ENCODE peak calls at places on chromosomes 2 and 18, in four cellular contexts. One of them, this sample, is unnamed.

GRCh38 chr2:216013080-216013909 is at the start of gene MREG:
- DNase-seq in HuH-7.5: peak; percentile 63
- DNase-seq in GM23338: peak; percentile 96
- DNase-seq in fibroblast of the aortic adventitia: peak; percentile 68
- DNase-seq in this sample: peak; percentile 96

GRCh38 chr2:105797298-105797819 is 52.6 kb downstream of the NCK2 start:
- DNase-seq in HuH-7.5: no peak
- DNase-seq in GM23338: no peak
- DNase-seq in fibroblast of the aortic adventitia: peak; percentile 31
- DNase-seq in this sample: no peak

GRCh38 chr2:176098366-176099158 is 1.0 kb upstream of the HOXD12 start:
- DNase-seq in HuH-7.5: no peak
- DNase-seq in GM23338: peak; percentile 66
- DNase-seq in fibroblast of the aortic adventitia: no peak
- DNase-seq in this sample: peak; percentile 81

GRCh38 chr2:27871805-27872204 is 18.4 kb downstream of the RBKS start:
- DNase-seq in HuH-7.5: no peak
- DNase-seq in GM23338: peak; percentile 2
- DNase-seq in fibroblast of the aortic adventitia: no peak
- DNase-seq in this sample: no peak

GRCh38 chr18:48220146-48220499 is 189.1 kb downstream of the ZBTB7C start:
- DNase-seq in HuH-7.5: no peak
- DNase-seq in GM23338: no peak
- DNase-seq in fibroblast of the aortic adventitia: no peak
- DNase-seq in this sample: no peak

GRCh38 chr2:134918518-134919359 is at the start of gene CCNT2:
- DNase-seq in HuH-7.5: peak; percentile 87
- DNase-seq in GM23338: peak; percentile 99
- DNase-seq in fibroblast of the aortic adventitia: peak; percentile 99
- DNase-seq in this sample: peak; percentile 100

GRCh38 chr2:46171441-46171953 is 125.7 kb upstream of the EPAS1 start:
- DNase-seq in HuH-7.5: no peak
- DNase-seq in GM23338: no peak
- DNase-seq in fibroblast of the aortic adventitia: peak; percentile 81
- DNase-seq in this sample: peak; percentile 65

GRCh38 chr2:218307415-218308090 is 15.2 kb upstream of the TMBIM1 start:
- DNase-seq in HuH-7.5: no peak
- DNase-seq in GM23338: no peak
- DNase-seq in fibroblast of the aortic adventitia: no peak
- DNase-seq in this sample: no peak

GRCh38 chr2:126858013-126858412 is 40.7 kb upstream of the TEX51 start:
- DNase-seq in HuH-7.5: no peak
- DNase-seq in GM23338: no peak
- DNase-seq in fibroblast of the aortic adventitia: no peak
- DNase-seq in this sample: no peak

GRCh38 chr2:168798076-168798887 is 4.2 kb upstream of the NOSTRIN start:
- DNase-seq in HuH-7.5: no peak
- DNase-seq in GM23338: peak; percentile 75
- DNase-seq in fibroblast of the aortic adventitia: no peak
- DNase-seq in this sample: peak; percentile 51

GRCh38 chr18:9987931-9988330 is 74.1 kb downstream of the VAPA start:
- DNase-seq in HuH-7.5: peak; percentile 20
- DNase-seq in GM23338: no peak
- DNase-seq in fibroblast of the aortic adventitia: no peak
- DNase-seq in this sample: peak; percentile 36

GRCh38 chr2:42127425-42128424 is 41.4 kb upstream of the EML4 start:
- DNase-seq in HuH-7.5: no peak
- DNase-seq in GM23338: no peak
- DNase-seq in fibroblast of the aortic adventitia: no peak
- DNase-seq in this sample: no peak

GRCh38 chr18:12420831-12421421 is 13.2 kb downstream of the PRELID3A start:
- DNase-seq in HuH-7.5: peak; percentile 72
- DNase-seq in GM23338: peak; percentile 87
- DNase-seq in fibroblast of the aortic adventitia: no peak
- DNase-seq in this sample: peak; percentile 90

GRCh38 chr2:189865836-189866235 is 81.6 kb downstream of the PMS1 start:
- DNase-seq in HuH-7.5: no peak
- DNase-seq in GM23338: no peak
- DNase-seq in fibroblast of the aortic adventitia: no peak
- DNase-seq in this sample: no peak

GRCh38 chr2:176151199-176152099 is at the start of gene HOXD4:
- DNase-seq in HuH-7.5: no peak
- DNase-seq in GM23338: peak; percentile 51
- DNase-seq in fibroblast of the aortic adventitia: no peak
- DNase-seq in this sample: peak; percentile 81

This sample was measured in left kidney.